ENCODE peak calls at places on chromosomes 4 and X, in seven cellular contexts. One of them, this sample, is unnamed.

GRCh38 chrX:111098874-111099273 is 2.9 kb downstream of the PAK3 start:
- DNase-seq in lung: peak
- DNase-seq in AG20443: peak
- DNase-seq in skeletal muscle cell: no peak
- DNase-seq in ACHN: peak
- DNase-seq in kidney tubule cell: peak
- DNase-seq in NCI-H2107: peak
- DNase-seq in this sample: no peak

GRCh38 chr4:72679666-72680065 is 110.6 kb upstream of the ADAMTS3 start:
- DNase-seq in lung: no peak
- DNase-seq in AG20443: no peak
- DNase-seq in skeletal muscle cell: no peak
- DNase-seq in ACHN: no peak
- DNase-seq in kidney tubule cell: no peak
- DNase-seq in NCI-H2107: no peak
- DNase-seq in this sample: no peak

GRCh38 chrX:65635371-65635770 is 32.1 kb upstream of the MSN start:
- DNase-seq in lung: no peak
- DNase-seq in AG20443: peak
- DNase-seq in skeletal muscle cell: no peak
- DNase-seq in ACHN: no peak
- DNase-seq in kidney tubule cell: no peak
- DNase-seq in NCI-H2107: no peak
- DNase-seq in this sample: no peak

GRCh38 chr4:77636902-77637301 is 31.3 kb downstream of the CXCL13 start:
- DNase-seq in lung: no peak
- DNase-seq in AG20443: no peak
- DNase-seq in skeletal muscle cell: peak
- DNase-seq in ACHN: no peak
- DNase-seq in kidney tubule cell: peak
- DNase-seq in NCI-H2107: no peak
- DNase-seq in this sample: peak

GRCh38 chr4:173252024-173252935 is 81.9 kb downstream of the HMGB2 start:
- DNase-seq in lung: peak
- DNase-seq in AG20443: peak
- DNase-seq in skeletal muscle cell: peak
- DNase-seq in ACHN: peak
- DNase-seq in kidney tubule cell: peak
- DNase-seq in NCI-H2107: peak
- DNase-seq in this sample: peak

GRCh38 chr4:3654036-3654807 is 112.0 kb upstream of the ADRA2C start:
- DNase-seq in lung: no peak
- DNase-seq in AG20443: no peak
- DNase-seq in skeletal muscle cell: no peak
- DNase-seq in ACHN: no peak
- DNase-seq in kidney tubule cell: no peak
- DNase-seq in NCI-H2107: no peak
- DNase-seq in this sample: no peak

GRCh38 chr4:122341906-122342305 is 36.9 kb upstream of the ADAD1 start:
- DNase-seq in lung: no peak
- DNase-seq in AG20443: peak
- DNase-seq in skeletal muscle cell: peak
- DNase-seq in ACHN: peak
- DNase-seq in kidney tubule cell: peak
- DNase-seq in NCI-H2107: no peak
- DNase-seq in this sample: peak

GRCh38 chr4:147480502-147480890 is 401 bp upstream of the EDNRA start:
- DNase-seq in lung: no peak
- DNase-seq in AG20443: no peak
- DNase-seq in skeletal muscle cell: no peak
- DNase-seq in ACHN: no peak
- DNase-seq in kidney tubule cell: no peak
- DNase-seq in NCI-H2107: no peak
- DNase-seq in this sample: no peak

GRCh38 chr4:7167706-7168105 is 24.6 kb upstream of the SORCS2 start:
- DNase-seq in lung: no peak
- DNase-seq in AG20443: no peak
- DNase-seq in skeletal muscle cell: no peak
- DNase-seq in ACHN: no peak
- DNase-seq in kidney tubule cell: no peak
- DNase-seq in NCI-H2107: no peak
- DNase-seq in this sample: no peak

GRCh38 chr4:168028568-168028967 is 63.8 kb upstream of the ANXA10 start:
- DNase-seq in lung: no peak
- DNase-seq in AG20443: no peak
- DNase-seq in skeletal muscle cell: no peak
- DNase-seq in ACHN: peak
- DNase-seq in kidney tubule cell: peak
- DNase-seq in NCI-H2107: no peak
- DNase-seq in this sample: no peak

GRCh38 chr4:21554036-21554435 is 394.5 kb downstream of the KCNIP4 start:
- DNase-seq in lung: no peak
- DNase-seq in AG20443: no peak
- DNase-seq in skeletal muscle cell: no peak
- DNase-seq in ACHN: no peak
- DNase-seq in kidney tubule cell: no peak
- DNase-seq in NCI-H2107: no peak
- DNase-seq in this sample: no peak

GRCh38 chrX:11244641-11245040 is 48.6 kb upstream of the AMELX start:
- DNase-seq in lung: no peak
- DNase-seq in AG20443: no peak
- DNase-seq in skeletal muscle cell: peak
- DNase-seq in ACHN: no peak
- DNase-seq in kidney tubule cell: no peak
- DNase-seq in NCI-H2107: no peak
- DNase-seq in this sample: peak

GRCh38 chr4:143186634-143187033 is 1.9 kb downstream of the USP38 start:
- DNase-seq in lung: no peak
- DNase-seq in AG20443: no peak
- DNase-seq in skeletal muscle cell: no peak
- DNase-seq in ACHN: no peak
- DNase-seq in kidney tubule cell: peak
- DNase-seq in NCI-H2107: no peak
- DNase-seq in this sample: no peak

GRCh38 chr4:54661156-54661555 is 3.4 kb downstream of the KIT start:
- DNase-seq in lung: no peak
- DNase-seq in AG20443: peak
- DNase-seq in skeletal muscle cell: peak
- DNase-seq in ACHN: no peak
- DNase-seq in kidney tubule cell: no peak
- DNase-seq in NCI-H2107: no peak
- DNase-seq in this sample: peak

GRCh38 chr4:38842998-38843397 is 13.6 kb downstream of the TLR6 start:
- DNase-seq in lung: no peak
- DNase-seq in AG20443: no peak
- DNase-seq in skeletal muscle cell: no peak
- DNase-seq in ACHN: no peak
- DNase-seq in kidney tubule cell: no peak
- DNase-seq in NCI-H2107: peak
- DNase-seq in this sample: no peak